ENCODE peak calls at places on chromosomes 11 and 22, in six cellular contexts. L is mammary epithelial cell; P is stomach; R is gastrocnemius medialis; K is colonic mucosa; J is CD8-positive, alpha-beta memory T cell. V is an unnamed sample.

GRCh38 chr11:113382121-113382520 is 5.5 kb upstream of the ANKK1 start:
- DNase-seq in R (no peak), K (no peak), L (no peak), P (no peak), J (no peak), V (no peak)

GRCh38 chr11:125494987-125495725 is 909 bp downstream of the FEZ1 start:
- DNase-seq in L (peak; percentile 74), P (no peak), R (no peak), K (peak; percentile 23), J (no peak), V (no peak)

GRCh38 chr22:30250713-30251267 is 4.2 kb upstream of the LIF start:
- DNase-seq in R (no peak), P (peak; percentile 38), L (peak; percentile 90), K (no peak), J (no peak), V (no peak)

GRCh38 chr11:13949876-13950275 is 12.6 kb upstream of the SPON1 start:
- DNase-seq in P (no peak), L (no peak), J (no peak), R (no peak), K (no peak), V (no peak)

GRCh38 chr22:42368379-42369249 is 63.6 kb downstream of the NFAM1 start:
- DNase-seq in P (no peak), J (peak; percentile 42), L (no peak), R (no peak), K (peak; percentile 44), V (peak; percentile 4)

GRCh38 chr11:22703561-22703960 is 37.1 kb downstream of the GAS2 start:
- DNase-seq in L (peak; percentile 6), J (no peak), P (no peak), R (no peak), K (no peak), V (no peak)

GRCh38 chr22:32063701-32064100 is 20.6 kb downstream of the SLC5A1 start:
- DNase-seq in L (no peak), K (no peak), P (no peak), R (no peak), J (no peak), V (no peak)

GRCh38 chr11:2446590-2447252 is 1.9 kb downstream of the KCNQ1 start:
- DNase-seq in K (peak; percentile 76), P (no peak), R (no peak), L (no peak), J (no peak), V (no peak)

GRCh38 chr22:35919002-35919542 is 109.6 kb downstream of the RBFOX2 start:
- DNase-seq in J (no peak), L (no peak), P (no peak), K (no peak), R (no peak), V (no peak)

GRCh38 chr11:659532-660085 is 22.5 kb downstream of the DRD4 start:
- DNase-seq in P (no peak), J (no peak), R (no peak), K (no peak), L (no peak), V (no peak)

GRCh38 chr11:47220401-47220821 is 5.6 kb downstream of the DDB2 start:
- DNase-seq in R (no peak), P (no peak), K (no peak), J (no peak), L (no peak), V (no peak)

GRCh38 chr22:41697126-41697775 is 2.1 kb upstream of the MEI1 start:
- DNase-seq in R (peak; percentile 78), P (peak; percentile 95), L (peak; percentile 64), K (peak; percentile 97), J (peak; percentile 89), V (peak; percentile 86)

GRCh38 chr11:113651018-113651417 is 55.1 kb downstream of the TMPRSS5 start:
- DNase-seq in L (no peak), J (no peak), P (no peak), R (no peak), K (no peak), V (no peak)

GRCh38 chr11:72250661-72251465 is 6.9 kb upstream of the PHOX2A start:
- DNase-seq in L (no peak), R (no peak), J (no peak), K (no peak), P (no peak), V (no peak)

GRCh38 chr11:46913484-46913883 is 4.9 kb downstream of the LRP4 start:
- DNase-seq in R (no peak), P (no peak), L (no peak), J (no peak), K (no peak), V (no peak)

GRCh38 chr11:100525635-100526034 is 161.5 kb upstream of the ARHGAP42 start:
- DNase-seq in P (no peak), R (no peak), J (no peak), L (peak; percentile 3), K (no peak), V (no peak)

GRCh38 chr11:14584595-14584994 is 59.0 kb upstream of the PDE3B start:
- DNase-seq in K (peak; percentile 67), P (no peak), L (no peak), J (no peak), R (no peak), V (no peak)

GRCh38 chr22:33996824-33997223 is 76.5 kb upstream of the LARGE1 start:
- DNase-seq in L (no peak), R (no peak), J (no peak), P (no peak), K (no peak), V (no peak)

GRCh38 chr11:12180257-12181205 is 70.1 kb downstream of the MICAL2 start:
- DNase-seq in R (no peak), J (no peak), P (no peak), L (no peak), K (no peak), V (no peak)

GRCh38 chr11:1743587-1744136 is 6.7 kb downstream of the IFITM10 start:
- DNase-seq in J (no peak), L (no peak), K (no peak), P (no peak), R (peak; percentile 8), V (no peak)

GRCh38 chr11:8059030-8059429 is 22.0 kb upstream of the TUB start:
- DNase-seq in L (no peak), K (no peak), P (peak; percentile 17), R (no peak), J (no peak), V (no peak)

GRCh38 chr11:11579012-11579755 is 42.6 kb downstream of the GALNT18 start:
- DNase-seq in R (no peak), L (no peak), K (no peak), P (no peak), J (no peak), V (no peak)

GRCh38 chr11:61173456-61173855 is 12.2 kb upstream of the VPS37C start:
- DNase-seq in R (no peak), P (peak; percentile 49), K (no peak), L (peak; percentile 12), J (no peak), V (no peak)

GRCh38 chr22:49629024-49629570 is 198.6 kb downstream of the BRD1 start:
- DNase-seq in P (no peak), K (no peak), L (no peak), J (no peak), R (no peak), V (no peak)

GRCh38 chr22:34841911-34842310 is 224.0 kb upstream of the ISX start:
- DNase-seq in R (no peak), P (no peak), L (no peak), K (no peak), J (no peak), V (no peak)

DNA sequence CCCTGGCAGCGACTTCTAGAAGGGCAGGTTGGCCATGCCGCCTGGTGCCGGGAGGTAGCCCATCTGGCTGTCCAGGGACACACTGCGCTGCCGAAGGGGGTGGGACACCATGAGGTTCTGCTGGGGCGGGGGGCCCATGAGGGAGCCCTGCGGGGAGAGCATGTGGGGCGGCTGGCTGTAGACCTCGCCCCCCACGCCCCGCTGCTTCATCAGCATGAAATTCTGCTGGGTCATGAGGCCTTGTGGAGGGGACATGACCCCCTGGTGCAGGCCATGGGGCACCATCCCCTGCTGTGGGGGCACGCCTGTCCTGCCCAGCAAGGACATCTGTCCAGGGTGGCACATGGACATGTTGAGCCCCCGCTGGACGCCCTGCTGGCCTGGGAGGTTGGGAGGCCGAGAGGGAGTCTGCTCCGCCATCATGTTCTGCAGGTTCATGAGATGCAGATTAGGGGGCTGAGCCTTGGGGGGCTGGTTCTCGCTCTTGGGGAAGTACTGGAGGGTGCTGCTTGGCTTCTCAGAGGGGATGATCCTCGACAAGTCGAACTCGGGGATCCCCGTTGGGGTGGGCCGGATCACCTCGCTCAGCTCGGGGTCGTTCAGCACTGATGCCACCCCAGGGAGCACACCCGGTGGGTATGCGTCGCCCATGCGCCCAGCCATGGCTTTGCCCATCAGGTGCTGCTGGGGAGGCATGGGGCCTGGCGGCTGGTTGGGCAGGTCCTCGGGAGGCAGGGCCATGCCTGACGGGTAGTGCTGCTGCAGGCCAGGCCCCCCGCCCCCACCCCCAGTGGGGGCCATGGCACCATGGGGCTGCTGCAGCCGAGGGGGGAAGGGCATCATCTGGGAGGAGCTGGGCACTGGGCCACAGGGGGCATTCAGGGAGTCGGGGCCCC is 15.0 kb downstream of the CXCR5 start:
- DNase-seq in R (no peak), J (no peak), P (no peak), K (peak; percentile 18), L (no peak), V (no peak)
- H3K36me3 ChIP-seq in R (no peaks in the 10 kb centered on the region), J (peaks cover 29% of the 10 kb centered on the region), P (peaks cover 74% of the 10 kb centered on the region), K (peaks cover 4% of the 10 kb centered on the region), L (peaks cover 16% of the 10 kb centered on the region), V (peaks cover 54% of the 10 kb centered on the region)

DNA sequence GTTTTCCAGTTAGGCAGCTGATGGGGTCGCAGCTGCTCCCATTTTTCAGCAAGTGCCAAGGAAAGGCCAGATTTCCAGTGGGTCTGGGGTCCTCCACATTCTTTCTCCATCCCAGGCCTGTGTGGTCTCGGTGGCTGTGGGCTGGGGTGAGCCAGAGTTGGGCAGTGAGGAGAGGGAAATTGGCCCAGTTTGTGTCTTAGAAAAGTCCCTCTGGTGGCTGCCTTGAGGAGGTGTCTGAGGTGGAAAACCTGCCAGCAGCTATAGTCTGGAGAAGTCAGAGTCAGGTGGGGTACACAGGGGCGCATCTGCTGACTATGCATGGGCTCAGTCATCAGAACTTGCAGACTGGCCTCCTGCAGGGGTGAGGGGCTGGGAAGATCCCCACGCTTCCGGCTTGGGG is 30.5 kb downstream of the MRGPRD start:
- DNase-seq in L (no peak), J (no peak), P (no peak), K (no peak), R (no peak), V (no peak)
- H3K27ac ChIP-seq in L (no peak overlapping the region), J (no peak overlapping the region), P (no peak overlapping the region), K (no peak overlapping the region), R (no peak overlapping the region), V (no peak overlapping the region)

GRCh38 chr22:39250838-39251237 is 6.1 kb upstream of the PDGFB start:
- DNase-seq in K (no peak), L (no peak), P (no peak), R (no peak), J (no peak), V (no peak)
- H3K27me3 ChIP-seq in K (peaks cover 17% of the 10 kb centered on the region), L (no peaks in the 10 kb centered on the region), P (no peaks in the 10 kb centered on the region), R (no peaks in the 10 kb centered on the region), J (no peaks in the 10 kb centered on the region), V (no peaks in the 10 kb centered on the region)

DNA sequence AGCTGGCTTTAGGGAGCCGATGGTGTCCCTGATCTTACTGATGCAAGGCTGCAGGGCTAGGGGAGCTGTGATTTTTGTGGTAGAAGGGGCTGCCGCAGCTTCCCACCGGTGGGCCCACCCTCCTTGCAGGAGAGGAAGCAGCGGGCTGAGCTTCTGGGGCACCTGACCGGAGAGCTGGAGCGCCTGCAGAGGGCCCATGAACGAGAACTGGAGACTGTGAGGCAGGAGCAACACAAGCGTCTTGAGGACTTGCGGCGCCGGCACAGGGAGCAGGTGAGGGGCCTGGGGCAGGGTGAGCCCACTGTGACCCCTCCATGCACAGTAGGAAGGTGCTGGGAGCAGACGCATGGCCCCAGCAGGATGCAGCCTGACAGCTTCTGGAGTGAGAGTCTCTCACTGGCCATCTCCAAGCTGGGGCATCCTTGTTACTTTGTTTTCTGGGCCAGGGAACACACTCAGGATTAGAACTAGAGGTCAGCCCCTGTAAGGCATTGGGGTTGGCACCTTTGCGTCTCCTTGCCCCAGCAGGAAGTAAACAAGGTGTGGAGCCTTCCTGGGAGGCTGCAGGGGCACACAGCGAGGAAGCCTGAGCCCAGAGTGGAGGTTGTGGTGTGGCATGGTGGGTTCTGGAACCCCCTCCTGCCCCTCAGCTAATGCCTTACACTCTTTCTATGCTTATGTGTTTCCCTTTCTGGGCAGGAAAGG is 66.7 kb downstream of the CEP164 start:
- DNase-seq in K (no peak), R (no peak), P (no peak), L (no peak), J (no peak), V (no peak)
- H3K36me3 ChIP-seq in K (no peaks in the 10 kb centered on the region), R (no peaks in the 10 kb centered on the region), P (peaks cover 96% of the 10 kb centered on the region), L (peaks cover 42% of the 10 kb centered on the region), J (peaks cover 12% of the 10 kb centered on the region), V (peaks cover 68% of the 10 kb centered on the region)

V was measured in effector memory CD4-positive, alpha-beta T cell.